ENCODE peak calls at places on chromosomes 11 and 22, in nine cellular contexts. One of them, this sample, is unnamed.

GRCh38 chr11:13007702-13008435 is 1.2 kb upstream of the RASSF10 start:
- DNase-seq in CD4-positive, CD25-positive, alpha-beta regulatory T cell: no peak
- DNase-seq in neural progenitor cell: no peak
- DNase-seq in kidney: no peak
- DNase-seq in amniotic stem cell: no peak
- DNase-seq in stimulated activated CD4-positive, alpha-beta T cell treated with anti-CD3 and anti-CD28 coated beads, Interleukin-1b, Interleukin-23, amount 100 ng/mL, for 1 hour: no peak
- DNase-seq in A673: no peak
- DNase-seq in head of caudate nucleus: no peak
- DNase-seq in activated T-cell treated with anti-CD3 and anti-CD28 coated beads for 24 hours: no peak
- DNase-seq in this sample: peak

GRCh38 chr11:127066426-127067090 is 66.0 kb upstream of the KIRREL3 start:
- DNase-seq in activated T-cell treated with anti-CD3 and anti-CD28 coated beads for 24 hours: no peak
- DNase-seq in stimulated activated CD4-positive, alpha-beta T cell treated with anti-CD3 and anti-CD28 coated beads, Interleukin-1b, Interleukin-23, amount 100 ng/mL, for 1 hour: no peak
- DNase-seq in neural progenitor cell: no peak
- DNase-seq in head of caudate nucleus: no peak
- DNase-seq in amniotic stem cell: no peak
- DNase-seq in CD4-positive, CD25-positive, alpha-beta regulatory T cell: no peak
- DNase-seq in A673: no peak
- DNase-seq in kidney: no peak
- DNase-seq in this sample: no peak

GRCh38 chr22:10741210-10741609 is 4786.8 kb upstream of the OR11H1 start:
- DNase-seq in head of caudate nucleus: no peak
- DNase-seq in stimulated activated CD4-positive, alpha-beta T cell treated with anti-CD3 and anti-CD28 coated beads, Interleukin-1b, Interleukin-23, amount 100 ng/mL, for 1 hour: no peak
- DNase-seq in neural progenitor cell: no peak
- DNase-seq in CD4-positive, CD25-positive, alpha-beta regulatory T cell: no peak
- DNase-seq in amniotic stem cell: no peak
- DNase-seq in A673: no peak
- DNase-seq in activated T-cell treated with anti-CD3 and anti-CD28 coated beads for 24 hours: no peak
- DNase-seq in kidney: peak
- DNase-seq in this sample: no peak

GRCh38 chr11:67666676-67667489 is 7.5 kb downstream of the ALDH3B2 start:
- DNase-seq in amniotic stem cell: no peak
- DNase-seq in head of caudate nucleus: no peak
- DNase-seq in CD4-positive, CD25-positive, alpha-beta regulatory T cell: no peak
- DNase-seq in stimulated activated CD4-positive, alpha-beta T cell treated with anti-CD3 and anti-CD28 coated beads, Interleukin-1b, Interleukin-23, amount 100 ng/mL, for 1 hour: no peak
- DNase-seq in neural progenitor cell: no peak
- DNase-seq in activated T-cell treated with anti-CD3 and anti-CD28 coated beads for 24 hours: no peak
- DNase-seq in A673: no peak
- DNase-seq in kidney: no peak
- DNase-seq in this sample: peak

GRCh38 chr22:24156915-24157782 is 24.1 kb upstream of the SUSD2 start:
- DNase-seq in A673: peak
- DNase-seq in activated T-cell treated with anti-CD3 and anti-CD28 coated beads for 24 hours: peak
- DNase-seq in neural progenitor cell: peak
- DNase-seq in amniotic stem cell: peak
- DNase-seq in CD4-positive, CD25-positive, alpha-beta regulatory T cell: peak
- DNase-seq in head of caudate nucleus: peak
- DNase-seq in kidney: peak
- DNase-seq in stimulated activated CD4-positive, alpha-beta T cell treated with anti-CD3 and anti-CD28 coated beads, Interleukin-1b, Interleukin-23, amount 100 ng/mL, for 1 hour: peak
- DNase-seq in this sample: peak

GRCh38 chr11:60925685-60926267 is 1.5 kb downstream of the TMEM132A start:
- DNase-seq in kidney: no peak
- DNase-seq in amniotic stem cell: peak
- DNase-seq in activated T-cell treated with anti-CD3 and anti-CD28 coated beads for 24 hours: no peak
- DNase-seq in A673: peak
- DNase-seq in stimulated activated CD4-positive, alpha-beta T cell treated with anti-CD3 and anti-CD28 coated beads, Interleukin-1b, Interleukin-23, amount 100 ng/mL, for 1 hour: no peak
- DNase-seq in neural progenitor cell: no peak
- DNase-seq in head of caudate nucleus: no peak
- DNase-seq in CD4-positive, CD25-positive, alpha-beta regulatory T cell: no peak
- DNase-seq in this sample: peak

GRCh38 chr11:119236490-119236889 is 30.4 kb downstream of the CBL start:
- DNase-seq in stimulated activated CD4-positive, alpha-beta T cell treated with anti-CD3 and anti-CD28 coated beads, Interleukin-1b, Interleukin-23, amount 100 ng/mL, for 1 hour: no peak
- DNase-seq in activated T-cell treated with anti-CD3 and anti-CD28 coated beads for 24 hours: no peak
- DNase-seq in CD4-positive, CD25-positive, alpha-beta regulatory T cell: peak
- DNase-seq in A673: no peak
- DNase-seq in amniotic stem cell: no peak
- DNase-seq in neural progenitor cell: no peak
- DNase-seq in kidney: no peak
- DNase-seq in head of caudate nucleus: no peak
- DNase-seq in this sample: no peak

GRCh38 chr11:69700278-69701140 is 3.3 kb downstream of the FGF19 start:
- DNase-seq in CD4-positive, CD25-positive, alpha-beta regulatory T cell: no peak
- DNase-seq in activated T-cell treated with anti-CD3 and anti-CD28 coated beads for 24 hours: no peak
- DNase-seq in head of caudate nucleus: peak
- DNase-seq in A673: no peak
- DNase-seq in neural progenitor cell: peak
- DNase-seq in kidney: peak
- DNase-seq in stimulated activated CD4-positive, alpha-beta T cell treated with anti-CD3 and anti-CD28 coated beads, Interleukin-1b, Interleukin-23, amount 100 ng/mL, for 1 hour: no peak
- DNase-seq in amniotic stem cell: no peak
- DNase-seq in this sample: peak

GRCh38 chr11:92473736-92474135 is 249.1 kb downstream of the FAT3 start:
- DNase-seq in amniotic stem cell: no peak
- DNase-seq in head of caudate nucleus: no peak
- DNase-seq in stimulated activated CD4-positive, alpha-beta T cell treated with anti-CD3 and anti-CD28 coated beads, Interleukin-1b, Interleukin-23, amount 100 ng/mL, for 1 hour: no peak
- DNase-seq in activated T-cell treated with anti-CD3 and anti-CD28 coated beads for 24 hours: no peak
- DNase-seq in neural progenitor cell: no peak
- DNase-seq in CD4-positive, CD25-positive, alpha-beta regulatory T cell: no peak
- DNase-seq in kidney: no peak
- DNase-seq in A673: peak
- DNase-seq in this sample: no peak

GRCh38 chr11:101523634-101524260 is 60.1 kb downstream of the TRPC6 start:
- DNase-seq in amniotic stem cell: no peak
- DNase-seq in head of caudate nucleus: no peak
- DNase-seq in stimulated activated CD4-positive, alpha-beta T cell treated with anti-CD3 and anti-CD28 coated beads, Interleukin-1b, Interleukin-23, amount 100 ng/mL, for 1 hour: no peak
- DNase-seq in kidney: no peak
- DNase-seq in neural progenitor cell: no peak
- DNase-seq in A673: no peak
- DNase-seq in activated T-cell treated with anti-CD3 and anti-CD28 coated beads for 24 hours: no peak
- DNase-seq in CD4-positive, CD25-positive, alpha-beta regulatory T cell: no peak
- DNase-seq in this sample: no peak

GRCh38 chr11:66070604-66071325 is 693 bp downstream of the PACS1 start:
- DNase-seq in amniotic stem cell: peak
- DNase-seq in head of caudate nucleus: peak
- DNase-seq in A673: peak
- DNase-seq in kidney: peak
- DNase-seq in activated T-cell treated with anti-CD3 and anti-CD28 coated beads for 24 hours: no peak
- DNase-seq in stimulated activated CD4-positive, alpha-beta T cell treated with anti-CD3 and anti-CD28 coated beads, Interleukin-1b, Interleukin-23, amount 100 ng/mL, for 1 hour: no peak
- DNase-seq in CD4-positive, CD25-positive, alpha-beta regulatory T cell: no peak
- DNase-seq in neural progenitor cell: peak
- DNase-seq in this sample: no peak

GRCh38 chr11:11973361-11973800 is 35.0 kb downstream of the DKK3 start:
- DNase-seq in A673: no peak
- DNase-seq in neural progenitor cell: no peak
- DNase-seq in amniotic stem cell: peak
- DNase-seq in activated T-cell treated with anti-CD3 and anti-CD28 coated beads for 24 hours: no peak
- DNase-seq in head of caudate nucleus: peak
- DNase-seq in stimulated activated CD4-positive, alpha-beta T cell treated with anti-CD3 and anti-CD28 coated beads, Interleukin-1b, Interleukin-23, amount 100 ng/mL, for 1 hour: no peak
- DNase-seq in kidney: peak
- DNase-seq in CD4-positive, CD25-positive, alpha-beta regulatory T cell: no peak
- DNase-seq in this sample: no peak

GRCh38 chr11:45672593-45672992 is 7.2 kb upstream of the CHST1 start:
- DNase-seq in activated T-cell treated with anti-CD3 and anti-CD28 coated beads for 24 hours: no peak
- DNase-seq in amniotic stem cell: no peak
- DNase-seq in CD4-positive, CD25-positive, alpha-beta regulatory T cell: no peak
- DNase-seq in kidney: no peak
- DNase-seq in neural progenitor cell: no peak
- DNase-seq in stimulated activated CD4-positive, alpha-beta T cell treated with anti-CD3 and anti-CD28 coated beads, Interleukin-1b, Interleukin-23, amount 100 ng/mL, for 1 hour: no peak
- DNase-seq in head of caudate nucleus: no peak
- DNase-seq in A673: no peak
- DNase-seq in this sample: no peak

GRCh38 chr22:31056986-31057599 is 24.0 kb upstream of the SMTN start:
- DNase-seq in kidney: no peak
- DNase-seq in stimulated activated CD4-positive, alpha-beta T cell treated with anti-CD3 and anti-CD28 coated beads, Interleukin-1b, Interleukin-23, amount 100 ng/mL, for 1 hour: no peak
- DNase-seq in amniotic stem cell: no peak
- DNase-seq in CD4-positive, CD25-positive, alpha-beta regulatory T cell: no peak
- DNase-seq in head of caudate nucleus: no peak
- DNase-seq in A673: no peak
- DNase-seq in neural progenitor cell: no peak
- DNase-seq in activated T-cell treated with anti-CD3 and anti-CD28 coated beads for 24 hours: no peak
- DNase-seq in this sample: no peak

GRCh38 chr22:47033648-47034000 is 271.2 kb downstream of the TBC1D22A start:
- DNase-seq in A673: no peak
- DNase-seq in head of caudate nucleus: no peak
- DNase-seq in neural progenitor cell: no peak
- DNase-seq in activated T-cell treated with anti-CD3 and anti-CD28 coated beads for 24 hours: no peak
- DNase-seq in stimulated activated CD4-positive, alpha-beta T cell treated with anti-CD3 and anti-CD28 coated beads, Interleukin-1b, Interleukin-23, amount 100 ng/mL, for 1 hour: no peak
- DNase-seq in amniotic stem cell: no peak
- DNase-seq in kidney: peak
- DNase-seq in CD4-positive, CD25-positive, alpha-beta regulatory T cell: no peak
- DNase-seq in this sample: no peak

GRCh38 chr11:86118201-86118600 is 49.3 kb upstream of the PICALM start:
- DNase-seq in amniotic stem cell: no peak
- DNase-seq in neural progenitor cell: no peak
- DNase-seq in A673: no peak
- DNase-seq in activated T-cell treated with anti-CD3 and anti-CD28 coated beads for 24 hours: no peak
- DNase-seq in head of caudate nucleus: no peak
- DNase-seq in CD4-positive, CD25-positive, alpha-beta regulatory T cell: no peak
- DNase-seq in stimulated activated CD4-positive, alpha-beta T cell treated with anti-CD3 and anti-CD28 coated beads, Interleukin-1b, Interleukin-23, amount 100 ng/mL, for 1 hour: no peak
- DNase-seq in kidney: no peak
- DNase-seq in this sample: no peak

GRCh38 chr11:241634-242033 is 4.9 kb downstream of the PSMD13 start:
- DNase-seq in stimulated activated CD4-positive, alpha-beta T cell treated with anti-CD3 and anti-CD28 coated beads, Interleukin-1b, Interleukin-23, amount 100 ng/mL, for 1 hour: no peak
- DNase-seq in kidney: no peak
- DNase-seq in CD4-positive, CD25-positive, alpha-beta regulatory T cell: no peak
- DNase-seq in activated T-cell treated with anti-CD3 and anti-CD28 coated beads for 24 hours: no peak
- DNase-seq in amniotic stem cell: no peak
- DNase-seq in A673: no peak
- DNase-seq in head of caudate nucleus: no peak
- DNase-seq in neural progenitor cell: no peak
- DNase-seq in this sample: no peak

GRCh38 chr11:81634483-81634882 is 1099.2 kb downstream of the FAM181B start:
- DNase-seq in activated T-cell treated with anti-CD3 and anti-CD28 coated beads for 24 hours: no peak
- DNase-seq in stimulated activated CD4-positive, alpha-beta T cell treated with anti-CD3 and anti-CD28 coated beads, Interleukin-1b, Interleukin-23, amount 100 ng/mL, for 1 hour: no peak
- DNase-seq in amniotic stem cell: no peak
- DNase-seq in neural progenitor cell: no peak
- DNase-seq in kidney: no peak
- DNase-seq in head of caudate nucleus: no peak
- DNase-seq in A673: no peak
- DNase-seq in CD4-positive, CD25-positive, alpha-beta regulatory T cell: no peak
- DNase-seq in this sample: no peak

GRCh38 chr11:58060939-58061672 is 30.4 kb downstream of the OR6Q1 start:
- DNase-seq in CD4-positive, CD25-positive, alpha-beta regulatory T cell: no peak
- DNase-seq in activated T-cell treated with anti-CD3 and anti-CD28 coated beads for 24 hours: no peak
- DNase-seq in A673: no peak
- DNase-seq in stimulated activated CD4-positive, alpha-beta T cell treated with anti-CD3 and anti-CD28 coated beads, Interleukin-1b, Interleukin-23, amount 100 ng/mL, for 1 hour: no peak
- DNase-seq in neural progenitor cell: peak
- DNase-seq in kidney: no peak
- DNase-seq in head of caudate nucleus: no peak
- DNase-seq in amniotic stem cell: no peak
- DNase-seq in this sample: no peak

GRCh38 chr11:29200776-29201574 is 815.9 kb downstream of the KCNA4 start:
- DNase-seq in CD4-positive, CD25-positive, alpha-beta regulatory T cell: no peak
- DNase-seq in activated T-cell treated with anti-CD3 and anti-CD28 coated beads for 24 hours: no peak
- DNase-seq in A673: no peak
- DNase-seq in kidney: no peak
- DNase-seq in amniotic stem cell: no peak
- DNase-seq in head of caudate nucleus: no peak
- DNase-seq in stimulated activated CD4-positive, alpha-beta T cell treated with anti-CD3 and anti-CD28 coated beads, Interleukin-1b, Interleukin-23, amount 100 ng/mL, for 1 hour: no peak
- DNase-seq in neural progenitor cell: no peak
- DNase-seq in this sample: no peak